ENCODE peak calls at places on chromosome 1, in eight cellular contexts. One of them, this sample, is unnamed.

GRCh38 chr1:96660503-96660902 is 61.1 kb upstream of the PTBP2 start:
- DNase-seq in Panc1: no peak
- DNase-seq in dorsolateral prefrontal cortex: no peak
- DNase-seq in uterus: no peak
- DNase-seq in GM23248: peak
- DNase-seq in tibial artery: no peak
- DNase-seq in kidney: no peak
- DNase-seq in endodermal cell: no peak
- DNase-seq in this sample: no peak

GRCh38 chr1:184632415-184633175 is 122.1 kb downstream of the EDEM3 start:
- DNase-seq in Panc1: no peak
- DNase-seq in dorsolateral prefrontal cortex: no peak
- DNase-seq in uterus: no peak
- DNase-seq in GM23248: no peak
- DNase-seq in tibial artery: no peak
- DNase-seq in kidney: no peak
- DNase-seq in endodermal cell: no peak
- DNase-seq in this sample: no peak

GRCh38 chr1:47030170-47030805 is 6.8 kb downstream of the CYP4X1 start:
- DNase-seq in Panc1: no peak
- DNase-seq in dorsolateral prefrontal cortex: no peak
- DNase-seq in uterus: no peak
- DNase-seq in GM23248: no peak
- DNase-seq in tibial artery: no peak
- DNase-seq in kidney: no peak
- DNase-seq in endodermal cell: no peak
- DNase-seq in this sample: no peak

GRCh38 chr1:172980456-172980855 is 70.3 kb downstream of the TNFSF18 start:
- DNase-seq in Panc1: no peak
- DNase-seq in dorsolateral prefrontal cortex: no peak
- DNase-seq in uterus: no peak
- DNase-seq in GM23248: peak
- DNase-seq in tibial artery: no peak
- DNase-seq in kidney: no peak
- DNase-seq in endodermal cell: no peak
- DNase-seq in this sample: no peak

GRCh38 chr1:40774266-40774998 is 9.2 kb upstream of the KCNQ4 start:
- DNase-seq in Panc1: peak
- DNase-seq in dorsolateral prefrontal cortex: no peak
- DNase-seq in uterus: peak
- DNase-seq in GM23248: peak
- DNase-seq in tibial artery: no peak
- DNase-seq in kidney: no peak
- DNase-seq in endodermal cell: peak
- DNase-seq in this sample: no peak

GRCh38 chr1:179831852-179832699 is 45.5 kb downstream of the TOR1AIP2 start:
- DNase-seq in Panc1: no peak
- DNase-seq in dorsolateral prefrontal cortex: no peak
- DNase-seq in uterus: no peak
- DNase-seq in GM23248: peak
- DNase-seq in tibial artery: no peak
- DNase-seq in kidney: no peak
- DNase-seq in endodermal cell: peak
- DNase-seq in this sample: no peak

GRCh38 chr1:186212574-186213224 is 162.4 kb downstream of the TPR start:
- DNase-seq in Panc1: peak
- DNase-seq in dorsolateral prefrontal cortex: no peak
- DNase-seq in uterus: no peak
- DNase-seq in GM23248: peak
- DNase-seq in tibial artery: no peak
- DNase-seq in kidney: no peak
- DNase-seq in endodermal cell: peak
- DNase-seq in this sample: peak

GRCh38 chr1:41648230-41648629 is 163.7 kb upstream of the EDN2 start:
- DNase-seq in Panc1: no peak
- DNase-seq in dorsolateral prefrontal cortex: no peak
- DNase-seq in uterus: no peak
- DNase-seq in GM23248: no peak
- DNase-seq in tibial artery: no peak
- DNase-seq in kidney: no peak
- DNase-seq in endodermal cell: peak
- DNase-seq in this sample: no peak

GRCh38 chr1:44481701-44482100 is 76.6 kb downstream of the RNF220 start:
- DNase-seq in Panc1: no peak
- DNase-seq in dorsolateral prefrontal cortex: no peak
- DNase-seq in uterus: no peak
- DNase-seq in GM23248: no peak
- DNase-seq in tibial artery: no peak
- DNase-seq in kidney: no peak
- DNase-seq in endodermal cell: no peak
- DNase-seq in this sample: no peak

GRCh38 chr1:95916616-95917015 is 682.6 kb downstream of the RWDD3 start:
- DNase-seq in Panc1: no peak
- DNase-seq in dorsolateral prefrontal cortex: no peak
- DNase-seq in uterus: no peak
- DNase-seq in GM23248: peak
- DNase-seq in tibial artery: no peak
- DNase-seq in kidney: no peak
- DNase-seq in endodermal cell: no peak
- DNase-seq in this sample: no peak

GRCh38 chr1:171251741-171252300 is 3.5 kb downstream of the FMO1 start:
- DNase-seq in Panc1: no peak
- DNase-seq in dorsolateral prefrontal cortex: no peak
- DNase-seq in uterus: peak
- DNase-seq in GM23248: peak
- DNase-seq in tibial artery: no peak
- DNase-seq in kidney: peak
- DNase-seq in endodermal cell: no peak
- DNase-seq in this sample: no peak

GRCh38 chr1:46244656-46245371 is 2.7 kb upstream of the RAD54L start:
- DNase-seq in Panc1: no peak
- DNase-seq in dorsolateral prefrontal cortex: no peak
- DNase-seq in uterus: no peak
- DNase-seq in GM23248: peak
- DNase-seq in tibial artery: no peak
- DNase-seq in kidney: no peak
- DNase-seq in endodermal cell: peak
- DNase-seq in this sample: no peak

GRCh38 chr1:109928591-109929111 is 18.0 kb downstream of the CSF1 start:
- DNase-seq in Panc1: no peak
- DNase-seq in dorsolateral prefrontal cortex: no peak
- DNase-seq in uterus: peak
- DNase-seq in GM23248: peak
- DNase-seq in tibial artery: peak
- DNase-seq in kidney: peak
- DNase-seq in endodermal cell: peak
- DNase-seq in this sample: peak

GRCh38 chr1:114274621-114275317 is 121.1 kb upstream of the SYT6 start:
- DNase-seq in Panc1: no peak
- DNase-seq in dorsolateral prefrontal cortex: no peak
- DNase-seq in uterus: no peak
- DNase-seq in GM23248: no peak
- DNase-seq in tibial artery: no peak
- DNase-seq in kidney: no peak
- DNase-seq in endodermal cell: no peak
- DNase-seq in this sample: no peak
- H3K27ac ChIP-seq in Panc1: no peak
- H3K27ac ChIP-seq in dorsolateral prefrontal cortex: no peak
- H3K27ac ChIP-seq in uterus: no peak
- H3K27ac ChIP-seq in GM23248: no peak
- H3K27ac ChIP-seq in tibial artery: no peak
- H3K27ac ChIP-seq in kidney: no peak
- H3K27ac ChIP-seq in endodermal cell: no peak
- H3K27ac ChIP-seq in this sample: no peak

DNA sequence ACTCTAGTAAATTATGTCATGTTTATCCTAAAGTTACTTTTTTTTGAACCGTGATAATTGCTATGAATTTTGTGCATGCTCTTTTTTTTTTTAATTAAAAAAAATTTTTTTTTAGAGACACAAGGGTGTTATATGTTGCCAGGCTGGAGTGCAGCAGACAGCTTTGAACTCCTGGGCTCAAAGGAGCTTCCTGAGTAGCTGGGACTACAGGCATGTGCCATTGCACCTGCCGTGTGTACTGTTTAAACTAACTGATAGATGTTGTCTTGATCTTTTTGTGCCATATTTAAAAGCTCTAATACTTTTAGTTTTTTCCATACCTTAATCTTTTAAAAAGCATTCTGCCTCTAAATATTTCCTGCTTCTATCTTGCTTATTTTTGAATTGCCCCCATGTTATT is 60.7 kb downstream of the KIF1B start:
- DNase-seq in Panc1: no peak
- DNase-seq in dorsolateral prefrontal cortex: no peak
- DNase-seq in uterus: no peak
- DNase-seq in GM23248: no peak
- DNase-seq in tibial artery: no peak
- DNase-seq in kidney: no peak
- DNase-seq in endodermal cell: no peak
- DNase-seq in this sample: no peak
- H3K27ac ChIP-seq in Panc1: no peak
- H3K27ac ChIP-seq in dorsolateral prefrontal cortex: no peak
- H3K27ac ChIP-seq in uterus: no peak
- H3K27ac ChIP-seq in GM23248: no peak
- H3K27ac ChIP-seq in tibial artery: no peak
- H3K27ac ChIP-seq in kidney: no peak
- H3K27ac ChIP-seq in endodermal cell: no peak
- H3K27ac ChIP-seq in this sample: no peak

DNA sequence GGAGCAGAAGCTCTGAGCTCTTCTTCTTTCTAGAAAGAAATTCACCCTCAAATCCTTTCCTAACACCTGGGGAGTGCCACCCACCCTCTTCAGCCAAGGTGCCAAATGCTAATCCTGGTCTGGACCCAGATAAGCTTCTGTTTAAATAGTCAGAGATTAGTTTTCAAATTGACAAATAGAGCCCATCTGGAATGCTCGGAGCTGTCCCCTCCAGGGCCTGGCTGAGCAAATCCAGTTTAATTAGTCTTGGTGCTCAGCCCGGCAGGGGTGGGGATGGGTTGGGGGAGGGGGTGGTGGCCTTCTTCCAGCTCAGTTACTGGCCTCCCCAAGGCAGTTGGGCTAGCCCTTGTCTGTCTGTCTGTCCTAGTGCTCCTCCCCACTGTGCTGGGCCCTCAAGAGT is 269.5 kb downstream of the GRIK3 start:
- DNase-seq in Panc1: no peak
- DNase-seq in dorsolateral prefrontal cortex: no peak
- DNase-seq in uterus: no peak
- DNase-seq in GM23248: no peak
- DNase-seq in tibial artery: no peak
- DNase-seq in kidney: no peak
- DNase-seq in endodermal cell: peak
- DNase-seq in this sample: no peak
- H3K27ac ChIP-seq in Panc1: no peak
- H3K27ac ChIP-seq in dorsolateral prefrontal cortex: no peak
- H3K27ac ChIP-seq in uterus: no peak
- H3K27ac ChIP-seq in GM23248: no peak
- H3K27ac ChIP-seq in tibial artery: no peak
- H3K27ac ChIP-seq in kidney: no peak
- H3K27ac ChIP-seq in endodermal cell: no peak
- H3K27ac ChIP-seq in this sample: no peak

DNA sequence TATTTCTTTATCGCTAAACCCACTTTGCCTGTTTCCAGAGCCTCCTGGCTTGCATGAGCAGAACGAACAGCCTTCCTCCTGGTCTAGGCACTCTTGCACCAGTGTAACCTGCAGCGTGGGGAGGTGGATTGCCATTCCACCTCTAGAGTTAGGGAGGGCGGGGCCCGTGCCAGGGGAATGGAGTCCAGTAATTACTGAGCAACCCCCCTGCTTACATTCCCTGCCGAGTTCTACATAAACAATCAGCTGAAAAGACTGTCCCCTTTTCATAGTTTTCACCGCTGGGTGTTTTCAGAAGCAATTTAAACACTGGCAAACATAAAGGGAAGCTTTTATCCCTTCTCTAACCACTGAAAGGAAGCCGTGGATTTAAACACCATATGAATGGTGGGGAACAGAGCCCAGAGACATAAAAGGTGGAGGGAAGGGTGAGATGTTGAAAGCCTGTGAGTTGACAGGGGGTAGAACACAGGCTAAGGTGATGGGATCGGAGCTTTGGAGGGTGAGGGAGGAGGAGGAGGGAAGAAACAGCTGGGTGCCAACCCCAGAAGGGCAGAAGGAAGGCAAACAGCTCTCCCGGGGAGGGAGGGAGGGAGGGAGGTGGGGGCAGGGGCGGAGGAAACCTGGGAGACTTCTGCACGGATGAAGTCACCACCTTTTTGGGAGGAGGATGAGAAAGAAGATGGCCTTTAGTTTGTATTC is 68.0 kb upstream of the WDR26 start:
- DNase-seq in Panc1: no peak
- DNase-seq in dorsolateral prefrontal cortex: no peak
- DNase-seq in uterus: no peak
- DNase-seq in GM23248: no peak
- DNase-seq in tibial artery: no peak
- DNase-seq in kidney: no peak
- DNase-seq in endodermal cell: peak
- DNase-seq in this sample: no peak
- H3K27ac ChIP-seq in Panc1: peak
- H3K27ac ChIP-seq in dorsolateral prefrontal cortex: peak
- H3K27ac ChIP-seq in uterus: peak
- H3K27ac ChIP-seq in GM23248: peak
- H3K27ac ChIP-seq in tibial artery: peak
- H3K27ac ChIP-seq in kidney: peak
- H3K27ac ChIP-seq in endodermal cell: peak
- H3K27ac ChIP-seq in this sample: peak